ENCODE peak calls at places on chromosome 16, in five cellular contexts. One of them, this sample, is unnamed.

GRCh38 chr16:77787452-77787851 is 912 bp upstream of the VAT1L start:
- DNase-seq in PC-9: no peak
- DNase-seq in breast epithelium: no peak
- DNase-seq in lung: no peak
- DNase-seq in neural progenitor cell: no peak
- DNase-seq in this sample: no peak

GRCh38 chr16:23852794-23853562 is 17.2 kb downstream of the PRKCB start:
- DNase-seq in lung: no peak
- DNase-seq in breast epithelium: no peak
- DNase-seq in neural progenitor cell: no peak
- DNase-seq in PC-9: no peak
- DNase-seq in this sample: no peak

GRCh38 chr16:2968738-2969544 is at the start of gene PAQR4:
- DNase-seq in neural progenitor cell: peak
- DNase-seq in breast epithelium: peak
- DNase-seq in PC-9: peak
- DNase-seq in lung: peak
- DNase-seq in this sample: peak

GRCh38 chr16:68782198-68783174 is 45.4 kb downstream of the CDH1 start:
- DNase-seq in breast epithelium: no peak
- DNase-seq in neural progenitor cell: no peak
- DNase-seq in lung: no peak
- DNase-seq in PC-9: no peak
- DNase-seq in this sample: no peak

GRCh38 chr16:79687249-79687768 is 86.8 kb upstream of the MAF start:
- DNase-seq in neural progenitor cell: no peak
- DNase-seq in lung: no peak
- DNase-seq in breast epithelium: no peak
- DNase-seq in PC-9: no peak
- DNase-seq in this sample: no peak

GRCh38 chr16:57255686-57256415 is 10.8 kb downstream of the ARL2BP start:
- DNase-seq in breast epithelium: no peak
- DNase-seq in lung: no peak
- DNase-seq in neural progenitor cell: no peak
- DNase-seq in PC-9: peak
- DNase-seq in this sample: no peak

GRCh38 chr16:48393843-48394703 is 8.9 kb upstream of the SIAH1 start:
- DNase-seq in breast epithelium: peak
- DNase-seq in neural progenitor cell: no peak
- DNase-seq in lung: no peak
- DNase-seq in PC-9: no peak
- DNase-seq in this sample: no peak

GRCh38 chr16:67206838-67207115 is 7.8 kb downstream of the ELMO3 start:
- DNase-seq in PC-9: peak
- DNase-seq in breast epithelium: no peak
- DNase-seq in lung: no peak
- DNase-seq in neural progenitor cell: peak
- DNase-seq in this sample: no peak

GRCh38 chr16:22721497-22722100 is 92.4 kb upstream of the HS3ST2 start:
- DNase-seq in neural progenitor cell: no peak
- DNase-seq in breast epithelium: no peak
- DNase-seq in PC-9: no peak
- DNase-seq in lung: no peak
- DNase-seq in this sample: no peak

GRCh38 chr16:10136916-10137315 is 45.3 kb downstream of the GRIN2A start:
- DNase-seq in neural progenitor cell: peak
- DNase-seq in breast epithelium: no peak
- DNase-seq in PC-9: no peak
- DNase-seq in lung: no peak
- DNase-seq in this sample: no peak

GRCh38 chr16:3726021-3726687 is 8.8 kb upstream of the TRAP1 start:
- DNase-seq in lung: no peak
- DNase-seq in PC-9: no peak
- DNase-seq in neural progenitor cell: no peak
- DNase-seq in breast epithelium: no peak
- DNase-seq in this sample: no peak

GRCh38 chr16:56424791-56425438 is 430 bp downstream of the AMFR start:
- DNase-seq in breast epithelium: no peak
- DNase-seq in lung: no peak
- DNase-seq in neural progenitor cell: no peak
- DNase-seq in PC-9: no peak
- DNase-seq in this sample: peak

GRCh38 chr16:65832269-65832668 is 534.2 kb upstream of the CDH5 start:
- DNase-seq in PC-9: no peak
- DNase-seq in breast epithelium: no peak
- DNase-seq in neural progenitor cell: no peak
- DNase-seq in lung: no peak
- DNase-seq in this sample: no peak

GRCh38 chr16:50585331-50585776 is 37.2 kb downstream of the NKD1 start:
- DNase-seq in PC-9: no peak
- DNase-seq in breast epithelium: peak
- DNase-seq in lung: peak
- DNase-seq in neural progenitor cell: no peak
- DNase-seq in this sample: no peak

GRCh38 chr16:77780378-77780837 is 8.0 kb upstream of the VAT1L start:
- DNase-seq in neural progenitor cell: no peak
- DNase-seq in lung: no peak
- DNase-seq in breast epithelium: no peak
- DNase-seq in PC-9: no peak
- DNase-seq in this sample: no peak

GRCh38 chr16:64627781-64628180 is 494.1 kb downstream of the CDH11 start:
- DNase-seq in lung: no peak
- DNase-seq in neural progenitor cell: no peak
- DNase-seq in breast epithelium: no peak
- DNase-seq in PC-9: no peak
- DNase-seq in this sample: no peak

GRCh38 chr16:74698220-74698619 is 2.4 kb downstream of the MLKL start:
- DNase-seq in PC-9: no peak
- DNase-seq in neural progenitor cell: no peak
- DNase-seq in lung: no peak
- DNase-seq in breast epithelium: no peak
- DNase-seq in this sample: no peak

GRCh38 chr16:11721781-11722467 is 20.7 kb downstream of the TXNDC11 start:
- DNase-seq in breast epithelium: no peak
- DNase-seq in neural progenitor cell: no peak
- DNase-seq in lung: no peak
- DNase-seq in PC-9: no peak
- DNase-seq in this sample: no peak

GRCh38 chr16:16007743-16008111 is 58.3 kb downstream of the ABCC1 start:
- DNase-seq in lung: no peak
- DNase-seq in PC-9: no peak
- DNase-seq in neural progenitor cell: no peak
- DNase-seq in breast epithelium: no peak
- DNase-seq in this sample: no peak

GRCh38 chr16:79139799-79140198 is 460.7 kb downstream of the MAF start:
- DNase-seq in lung: no peak
- DNase-seq in breast epithelium: no peak
- DNase-seq in PC-9: no peak
- DNase-seq in neural progenitor cell: no peak
- DNase-seq in this sample: no peak

GRCh38 chr16:22070361-22071351 is 21.7 kb upstream of the VWA3A start:
- DNase-seq in neural progenitor cell: no peak
- DNase-seq in PC-9: no peak
- DNase-seq in breast epithelium: no peak
- DNase-seq in lung: no peak
- DNase-seq in this sample: no peak

GRCh38 chr16:3444032-3444388 is 530 bp downstream of the NAA60 start:
- DNase-seq in neural progenitor cell: peak
- DNase-seq in breast epithelium: no peak
- DNase-seq in PC-9: no peak
- DNase-seq in lung: no peak
- DNase-seq in this sample: no peak

GRCh38 chr16:65547799-65548446 is 426.1 kb upstream of the CDH11 start:
- DNase-seq in breast epithelium: no peak
- DNase-seq in neural progenitor cell: peak
- DNase-seq in PC-9: no peak
- DNase-seq in lung: no peak
- DNase-seq in this sample: no peak

GRCh38 chr16:80954985-80955384 is 51.7 kb downstream of the CMC2 start:
- DNase-seq in lung: no peak
- DNase-seq in neural progenitor cell: no peak
- DNase-seq in PC-9: peak
- DNase-seq in breast epithelium: no peak
- DNase-seq in this sample: no peak

GRCh38 chr16:68737046-68737729 is at the start of gene CDH1:
- DNase-seq in lung: peak
- DNase-seq in PC-9: peak
- DNase-seq in neural progenitor cell: peak
- DNase-seq in breast epithelium: peak
- DNase-seq in this sample: peak

GRCh38 chr16:79912592-79913310 is 312.2 kb upstream of the MAF start:
- DNase-seq in PC-9: no peak
- DNase-seq in breast epithelium: no peak
- DNase-seq in neural progenitor cell: no peak
- DNase-seq in lung: no peak
- DNase-seq in this sample: no peak

GRCh38 chr16:11257131-11257938 is 1.3 kb upstream of the SOCS1 start:
- DNase-seq in neural progenitor cell: peak
- DNase-seq in lung: peak
- DNase-seq in breast epithelium: peak
- DNase-seq in PC-9: peak
- DNase-seq in this sample: peak

GRCh38 chr16:10752843-10753523 is 9.3 kb downstream of the NUBP1 start:
- DNase-seq in PC-9: no peak
- DNase-seq in breast epithelium: no peak
- DNase-seq in lung: peak
- DNase-seq in neural progenitor cell: no peak
- DNase-seq in this sample: no peak

GRCh38 chr16:24972608-24973220 is 42.5 kb downstream of the ARHGAP17 start:
- DNase-seq in neural progenitor cell: no peak
- DNase-seq in PC-9: peak
- DNase-seq in lung: no peak
- DNase-seq in breast epithelium: no peak
- DNase-seq in this sample: no peak

GRCh38 chr16:2829501-2830354 is at the start of gene ZG16B:
- DNase-seq in breast epithelium: peak
- DNase-seq in neural progenitor cell: no peak
- DNase-seq in lung: no peak
- DNase-seq in PC-9: peak
- DNase-seq in this sample: no peak

GRCh38 chr16:5058476-5058875 is 7.3 kb downstream of the C16orf89 start:
- DNase-seq in neural progenitor cell: peak
- DNase-seq in PC-9: no peak
- DNase-seq in lung: no peak
- DNase-seq in breast epithelium: no peak
- DNase-seq in this sample: no peak

GRCh38 chr16:27241658-27242057 is 26.9 kb downstream of the NSMCE1 start:
- DNase-seq in PC-9: no peak
- DNase-seq in lung: no peak
- DNase-seq in breast epithelium: no peak
- DNase-seq in neural progenitor cell: no peak
- DNase-seq in this sample: peak

GRCh38 chr16:27242868-27243590 is 25.5 kb downstream of the NSMCE1 start:
- DNase-seq in lung: no peak
- DNase-seq in PC-9: peak
- DNase-seq in neural progenitor cell: peak
- DNase-seq in breast epithelium: no peak
- DNase-seq in this sample: peak

GRCh38 chr16:27239906-27240655 is 28.5 kb downstream of the NSMCE1 start:
- DNase-seq in lung: no peak
- DNase-seq in breast epithelium: no peak
- DNase-seq in PC-9: no peak
- DNase-seq in neural progenitor cell: no peak
- DNase-seq in this sample: no peak

GRCh38 chr16:27242398-27242797 is 26.2 kb downstream of the NSMCE1 start:
- DNase-seq in breast epithelium: no peak
- DNase-seq in lung: no peak
- DNase-seq in PC-9: no peak
- DNase-seq in neural progenitor cell: no peak
- DNase-seq in this sample: no peak

GRCh38 chr16:27240948-27241531 is 27.5 kb downstream of the NSMCE1 start:
- DNase-seq in breast epithelium: no peak
- DNase-seq in lung: no peak
- DNase-seq in PC-9: peak
- DNase-seq in neural progenitor cell: no peak
- DNase-seq in this sample: peak
- H3K27ac ChIP-seq in breast epithelium: peak
- H3K27ac ChIP-seq in lung: no peak
- H3K27ac ChIP-seq in PC-9: no peak
- H3K27ac ChIP-seq in neural progenitor cell: no peak
- H3K27ac ChIP-seq in this sample: no peak

DNA sequence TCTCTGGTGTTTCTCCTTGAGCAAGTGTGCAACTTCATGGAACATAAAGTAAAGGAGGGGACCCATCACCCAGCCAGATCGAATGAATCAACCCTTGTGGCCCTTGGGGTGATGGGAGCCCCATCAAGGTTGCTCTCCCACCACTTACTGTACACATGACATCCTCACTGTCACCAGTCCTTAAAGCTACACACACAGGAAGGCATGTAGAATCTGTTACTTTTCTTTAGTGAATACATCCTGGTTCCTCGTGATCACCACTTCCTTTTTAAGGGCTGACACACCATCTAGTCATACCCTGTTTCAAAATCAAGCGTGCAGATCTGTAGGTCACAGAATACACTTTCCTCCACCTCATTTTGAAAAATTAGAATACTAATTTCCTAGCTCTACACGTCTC is 22.6 kb upstream of the MPHOSPH6 start:
- DNase-seq in PC-9: no peak
- DNase-seq in neural progenitor cell: no peak
- DNase-seq in lung: no peak
- DNase-seq in breast epithelium: no peak
- DNase-seq in this sample: no peak
- H3K4me3 ChIP-seq in PC-9: no peak
- H3K4me3 ChIP-seq in neural progenitor cell: no peak
- H3K4me3 ChIP-seq in lung: no peak
- H3K4me3 ChIP-seq in breast epithelium: no peak
- H3K4me3 ChIP-seq in this sample: no peak

GRCh38 chr16:1494129-1494640 is 1.0 kb downstream of the TELO2 start:
- DNase-seq in neural progenitor cell: peak
- DNase-seq in breast epithelium: no peak
- DNase-seq in lung: no peak
- DNase-seq in PC-9: peak
- DNase-seq in this sample: no peak
- TF ChIP-seq CTCF in neural progenitor cell: peak
- TF ChIP-seq CTCF in breast epithelium: peak
- TF ChIP-seq CTCF in lung: peak
- TF ChIP-seq CTCF in PC-9: peak
- TF ChIP-seq CTCF in this sample: no peak

GRCh38 chr16:84553873-84554399 is 49.5 kb upstream of the MEAK7 start:
- DNase-seq in lung: no peak
- DNase-seq in breast epithelium: no peak
- DNase-seq in PC-9: no peak
- DNase-seq in neural progenitor cell: no peak
- DNase-seq in this sample: peak

GRCh38 chr16:84554627-84555328 is 50.3 kb upstream of the MEAK7 start:
- DNase-seq in neural progenitor cell: no peak
- DNase-seq in breast epithelium: no peak
- DNase-seq in PC-9: no peak
- DNase-seq in lung: no peak
- DNase-seq in this sample: no peak

GRCh38 chr16:84557059-84557458 is 52.6 kb upstream of the MEAK7 start:
- DNase-seq in breast epithelium: no peak
- DNase-seq in lung: no peak
- DNase-seq in neural progenitor cell: no peak
- DNase-seq in PC-9: peak
- DNase-seq in this sample: no peak

GRCh38 chr16:84557504-84557903 is 53.0 kb upstream of the MEAK7 start:
- DNase-seq in neural progenitor cell: no peak
- DNase-seq in lung: no peak
- DNase-seq in PC-9: no peak
- DNase-seq in breast epithelium: no peak
- DNase-seq in this sample: no peak

GRCh38 chr16:84555418-84556196 is 51.1 kb upstream of the MEAK7 start:
- DNase-seq in neural progenitor cell: peak
- DNase-seq in PC-9: peak
- DNase-seq in breast epithelium: no peak
- DNase-seq in lung: no peak
- DNase-seq in this sample: no peak
- H3K27ac ChIP-seq in neural progenitor cell: no peak
- H3K27ac ChIP-seq in PC-9: no peak
- H3K27ac ChIP-seq in breast epithelium: no peak
- H3K27ac ChIP-seq in lung: no peak
- H3K27ac ChIP-seq in this sample: no peak